ENCODE peak calls at places on chromosomes 5 and 9, in six cellular contexts. One of them, this sample, is unnamed.
A peak's percentile ranks its signal among the peaks of the same experiment; 100 is the strongest.

GRCh38 chr5:67160985-67161384 is 35.6 kb downstream of the CD180 start:
- DNase-seq in IMR-90: peak; percentile 57
- DNase-seq in right atrium auricular region: no peak
- DNase-seq in substantia nigra: no peak
- DNase-seq in endodermal cell: no peak
- DNase-seq in aorta: no peak
- DNase-seq in this sample: no peak

GRCh38 chr5:149409268-149409948 is 30.3 kb upstream of the IL17B start:
- DNase-seq in IMR-90: no peak
- DNase-seq in right atrium auricular region: no peak
- DNase-seq in substantia nigra: no peak
- DNase-seq in endodermal cell: peak; percentile 83
- DNase-seq in aorta: peak; percentile 48
- DNase-seq in this sample: peak; percentile 62

GRCh38 chr9:86575137-86575536 is 220.9 kb upstream of the TUT7 start:
- DNase-seq in IMR-90: no peak
- DNase-seq in right atrium auricular region: no peak
- DNase-seq in substantia nigra: no peak
- DNase-seq in endodermal cell: no peak
- DNase-seq in aorta: no peak
- DNase-seq in this sample: no peak

GRCh38 chr5:143699121-143699520 is 112.8 kb upstream of the HMHB1 start:
- DNase-seq in IMR-90: no peak
- DNase-seq in right atrium auricular region: no peak
- DNase-seq in substantia nigra: no peak
- DNase-seq in endodermal cell: no peak
- DNase-seq in aorta: no peak
- DNase-seq in this sample: no peak

GRCh38 chr9:127926961-127927456 is 3.6 kb downstream of the PIP5KL1 start:
- DNase-seq in IMR-90: no peak
- DNase-seq in right atrium auricular region: no peak
- DNase-seq in substantia nigra: no peak
- DNase-seq in endodermal cell: no peak
- DNase-seq in aorta: no peak
- DNase-seq in this sample: no peak

GRCh38 chr9:92181296-92181695 is 66.1 kb upstream of the SPTLC1 start:
- DNase-seq in IMR-90: no peak
- DNase-seq in right atrium auricular region: no peak
- DNase-seq in substantia nigra: no peak
- DNase-seq in endodermal cell: no peak
- DNase-seq in aorta: no peak
- DNase-seq in this sample: no peak

GRCh38 chr9:104743377-104743985 is 4.0 kb upstream of the NIPSNAP3A start:
- DNase-seq in IMR-90: peak; percentile 73
- DNase-seq in right atrium auricular region: no peak
- DNase-seq in substantia nigra: peak; percentile 3
- DNase-seq in endodermal cell: peak; percentile 58
- DNase-seq in aorta: no peak
- DNase-seq in this sample: no peak

GRCh38 chr9:78354324-78354973 is 57.5 kb downstream of the PSAT1 start:
- DNase-seq in IMR-90: no peak
- DNase-seq in right atrium auricular region: no peak
- DNase-seq in substantia nigra: no peak
- DNase-seq in endodermal cell: no peak
- DNase-seq in aorta: no peak
- DNase-seq in this sample: no peak

GRCh38 chr9:131773911-131774379 is 34.1 kb upstream of the RAPGEF1 start:
- DNase-seq in IMR-90: peak; percentile 65
- DNase-seq in right atrium auricular region: no peak
- DNase-seq in substantia nigra: peak; percentile 18
- DNase-seq in endodermal cell: peak; percentile 88
- DNase-seq in aorta: peak; percentile 55
- DNase-seq in this sample: no peak

GRCh38 chr5:88769165-88769564 is 113.8 kb downstream of the MEF2C start:
- DNase-seq in IMR-90: peak; percentile 10
- DNase-seq in right atrium auricular region: no peak
- DNase-seq in substantia nigra: no peak
- DNase-seq in endodermal cell: no peak
- DNase-seq in aorta: peak; percentile 65
- DNase-seq in this sample: no peak

GRCh38 chr5:73942783-73943182 is 316.8 kb downstream of the ARHGEF28 start:
- DNase-seq in IMR-90: no peak
- DNase-seq in right atrium auricular region: no peak
- DNase-seq in substantia nigra: no peak
- DNase-seq in endodermal cell: no peak
- DNase-seq in aorta: no peak
- DNase-seq in this sample: no peak

GRCh38 chr9:22078081-22078480 is 69.0 kb upstream of the CDKN2B start:
- DNase-seq in IMR-90: no peak
- DNase-seq in right atrium auricular region: no peak
- DNase-seq in substantia nigra: no peak
- DNase-seq in endodermal cell: no peak
- DNase-seq in aorta: no peak
- DNase-seq in this sample: no peak

GRCh38 chr9:105132006-105132405 is 112.4 kb upstream of the SLC44A1 start:
- DNase-seq in IMR-90: no peak
- DNase-seq in right atrium auricular region: no peak
- DNase-seq in substantia nigra: no peak
- DNase-seq in endodermal cell: no peak
- DNase-seq in aorta: no peak
- DNase-seq in this sample: no peak

DNA sequence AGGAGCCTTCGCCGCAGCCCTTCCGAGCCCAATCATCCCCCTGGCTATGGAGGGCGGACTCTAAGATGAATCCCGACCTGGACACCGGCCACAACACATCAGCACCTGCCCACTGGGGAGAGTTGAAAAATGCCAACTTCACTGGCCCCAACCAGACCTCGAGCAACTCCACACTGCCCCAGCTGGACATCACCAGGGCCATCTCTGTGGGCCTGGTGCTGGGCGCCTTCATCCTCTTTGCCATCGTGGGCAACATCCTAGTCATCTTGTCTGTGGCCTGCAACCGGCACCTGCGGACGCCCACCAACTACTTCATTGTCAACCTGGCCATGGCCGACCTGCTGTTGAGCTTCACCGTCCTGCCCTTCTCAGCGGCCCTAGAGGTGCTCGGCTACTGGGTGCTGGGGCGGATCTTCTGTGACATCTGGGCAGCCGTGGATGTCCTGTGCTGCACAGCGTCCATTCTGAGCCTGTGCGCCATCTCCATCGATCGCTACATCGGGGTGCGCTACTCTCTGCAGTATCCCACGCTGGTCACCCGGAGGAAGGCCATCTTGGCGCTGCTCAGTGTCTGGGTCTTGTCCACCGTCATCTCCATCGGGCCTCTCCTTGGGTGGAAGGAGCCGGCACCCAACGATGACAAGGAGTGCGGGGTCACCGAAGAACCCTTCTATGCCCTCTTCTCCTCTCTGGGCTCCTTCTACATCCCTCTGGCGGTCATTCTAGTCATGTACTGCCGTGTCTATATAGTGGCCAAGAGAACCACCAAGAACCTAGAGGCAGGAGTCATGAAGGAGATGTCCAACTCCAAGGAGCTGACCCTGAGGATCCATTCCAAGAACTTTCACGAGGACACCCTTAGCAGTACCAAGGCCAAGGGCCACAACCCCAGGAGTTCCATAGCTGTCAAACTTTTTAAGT is 819 bp downstream of the ADRA1B start:
- DNase-seq in IMR-90: no peak
- DNase-seq in right atrium auricular region: no peak
- DNase-seq in substantia nigra: no peak
- DNase-seq in endodermal cell: no peak
- DNase-seq in aorta: no peak
- DNase-seq in this sample: no peak
- H3K27ac ChIP-seq in IMR-90: no peak overlapping the region
- H3K27ac ChIP-seq in right atrium auricular region: peak overlapping the region; percentile 75
- H3K27ac ChIP-seq in substantia nigra: no peak overlapping the region
- H3K27ac ChIP-seq in endodermal cell: no peak overlapping the region
- H3K27ac ChIP-seq in aorta: peak overlapping the region; percentile 24
- H3K27ac ChIP-seq in this sample: peak overlapping the region; percentile 90

GRCh38 chr5:119322312-119322947 is 33.4 kb upstream of the TNFAIP8 start:
- DNase-seq in IMR-90: no peak
- DNase-seq in right atrium auricular region: no peak
- DNase-seq in substantia nigra: no peak
- DNase-seq in endodermal cell: no peak
- DNase-seq in aorta: no peak
- DNase-seq in this sample: no peak

GRCh38 chr5:119324842-119325241 is 31.0 kb upstream of the TNFAIP8 start:
- DNase-seq in IMR-90: no peak
- DNase-seq in right atrium auricular region: no peak
- DNase-seq in substantia nigra: no peak
- DNase-seq in endodermal cell: no peak
- DNase-seq in aorta: no peak
- DNase-seq in this sample: no peak

GRCh38 chr5:119322948-119323629 is 32.7 kb upstream of the TNFAIP8 start:
- DNase-seq in IMR-90: peak; percentile 52
- DNase-seq in right atrium auricular region: no peak
- DNase-seq in substantia nigra: no peak
- DNase-seq in endodermal cell: no peak
- DNase-seq in aorta: no peak
- DNase-seq in this sample: no peak

GRCh38 chr5:119321569-119322311 is 34.1 kb upstream of the TNFAIP8 start:
- DNase-seq in IMR-90: no peak
- DNase-seq in right atrium auricular region: no peak
- DNase-seq in substantia nigra: no peak
- DNase-seq in endodermal cell: no peak
- DNase-seq in aorta: no peak
- DNase-seq in this sample: no peak

GRCh38 chr5:119323630-119324000 is 32.2 kb upstream of the TNFAIP8 start:
- DNase-seq in IMR-90: peak; percentile 61
- DNase-seq in right atrium auricular region: no peak
- DNase-seq in substantia nigra: no peak
- DNase-seq in endodermal cell: no peak
- DNase-seq in aorta: no peak
- DNase-seq in this sample: no peak
- H3K27ac ChIP-seq in IMR-90: peak overlapping the region; percentile 87
- H3K27ac ChIP-seq in right atrium auricular region: peak overlapping the region; percentile 10
- H3K27ac ChIP-seq in substantia nigra: no peak overlapping the region
- H3K27ac ChIP-seq in endodermal cell: no peak overlapping the region
- H3K27ac ChIP-seq in aorta: peak overlapping the region; percentile 47
- H3K27ac ChIP-seq in this sample: peak overlapping the region; percentile 81

GRCh38 chr9:121636411-121636865 is 15.0 kb upstream of the DAB2IP start:
- DNase-seq in IMR-90: peak; percentile 46
- DNase-seq in right atrium auricular region: no peak
- DNase-seq in substantia nigra: peak; percentile 32
- DNase-seq in endodermal cell: no peak
- DNase-seq in aorta: peak; percentile 62
- DNase-seq in this sample: no peak
- H3K27ac ChIP-seq in IMR-90: no peak overlapping the region
- H3K27ac ChIP-seq in right atrium auricular region: peak overlapping the region; percentile 0
- H3K27ac ChIP-seq in substantia nigra: peak overlapping the region; percentile 84
- H3K27ac ChIP-seq in endodermal cell: peak overlapping the region; percentile 55
- H3K27ac ChIP-seq in aorta: no peak overlapping the region
- H3K27ac ChIP-seq in this sample: no peak overlapping the region

DNA sequence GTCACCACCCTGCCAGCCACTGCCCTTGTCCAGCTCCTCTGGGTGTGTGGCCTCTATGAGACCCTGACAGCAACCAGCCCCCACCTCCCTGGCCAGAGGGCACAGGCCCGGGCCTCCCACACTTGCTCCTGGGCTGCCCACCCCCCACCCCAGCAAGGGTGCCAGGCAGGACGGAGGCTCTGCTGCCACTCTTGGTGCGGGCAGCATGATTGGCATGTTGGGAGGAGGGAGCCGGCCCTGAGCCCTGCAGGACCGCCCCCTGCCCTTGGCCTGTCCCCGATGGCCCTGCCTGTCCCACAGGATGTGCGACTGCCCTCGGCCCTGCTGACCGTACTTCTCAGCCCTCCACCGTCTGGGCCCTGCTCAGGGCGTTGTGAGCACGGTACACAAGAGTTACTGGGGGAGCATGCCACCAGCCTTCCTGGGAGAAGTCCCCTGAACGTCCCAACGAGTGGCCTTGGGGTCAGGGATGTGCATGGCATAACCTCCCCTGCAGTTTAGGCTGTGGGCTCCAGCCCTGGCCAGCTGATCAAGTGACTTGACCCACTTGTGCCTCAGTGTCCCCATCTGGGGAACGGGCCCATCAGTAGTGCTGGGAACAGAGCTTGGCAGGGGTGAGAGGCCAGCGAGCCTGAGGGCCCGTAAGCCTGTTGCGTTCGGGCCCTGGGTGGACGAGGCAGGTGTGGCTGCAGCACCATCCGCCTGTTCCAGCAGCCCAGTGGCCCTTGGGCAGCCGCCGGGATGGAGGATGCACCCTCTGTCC is 16.0 kb downstream of the GPSM1 start:
- DNase-seq in IMR-90: no peak
- DNase-seq in right atrium auricular region: no peak
- DNase-seq in substantia nigra: peak; percentile 35
- DNase-seq in endodermal cell: no peak
- DNase-seq in aorta: no peak
- DNase-seq in this sample: no peak
- H3K27ac ChIP-seq in IMR-90: peak overlapping the region; percentile 4
- H3K27ac ChIP-seq in right atrium auricular region: peak overlapping the region; percentile 89
- H3K27ac ChIP-seq in substantia nigra: peak overlapping the region; percentile 49
- H3K27ac ChIP-seq in endodermal cell: peak overlapping the region; percentile 94
- H3K27ac ChIP-seq in aorta: no peak overlapping the region
- H3K27ac ChIP-seq in this sample: peak overlapping the region; percentile 76

GRCh38 chr5:150498501-150498900 is 9.4 kb upstream of the NDST1 start:
- DNase-seq in IMR-90: no peak
- DNase-seq in right atrium auricular region: no peak
- DNase-seq in substantia nigra: peak; percentile 41
- DNase-seq in endodermal cell: peak; percentile 63
- DNase-seq in aorta: no peak
- DNase-seq in this sample: no peak

GRCh38 chr5:150496534-150496933 is 11.4 kb upstream of the NDST1 start:
- DNase-seq in IMR-90: no peak
- DNase-seq in right atrium auricular region: no peak
- DNase-seq in substantia nigra: no peak
- DNase-seq in endodermal cell: no peak
- DNase-seq in aorta: no peak
- DNase-seq in this sample: no peak

GRCh38 chr5:150496098-150496497 is 11.8 kb upstream of the NDST1 start:
- DNase-seq in IMR-90: no peak
- DNase-seq in right atrium auricular region: no peak
- DNase-seq in substantia nigra: no peak
- DNase-seq in endodermal cell: no peak
- DNase-seq in aorta: no peak
- DNase-seq in this sample: no peak

GRCh38 chr5:150497989-150498317 is 10.0 kb upstream of the NDST1 start:
- DNase-seq in IMR-90: no peak
- DNase-seq in right atrium auricular region: no peak
- DNase-seq in substantia nigra: no peak
- DNase-seq in endodermal cell: no peak
- DNase-seq in aorta: no peak
- DNase-seq in this sample: no peak

DNA sequence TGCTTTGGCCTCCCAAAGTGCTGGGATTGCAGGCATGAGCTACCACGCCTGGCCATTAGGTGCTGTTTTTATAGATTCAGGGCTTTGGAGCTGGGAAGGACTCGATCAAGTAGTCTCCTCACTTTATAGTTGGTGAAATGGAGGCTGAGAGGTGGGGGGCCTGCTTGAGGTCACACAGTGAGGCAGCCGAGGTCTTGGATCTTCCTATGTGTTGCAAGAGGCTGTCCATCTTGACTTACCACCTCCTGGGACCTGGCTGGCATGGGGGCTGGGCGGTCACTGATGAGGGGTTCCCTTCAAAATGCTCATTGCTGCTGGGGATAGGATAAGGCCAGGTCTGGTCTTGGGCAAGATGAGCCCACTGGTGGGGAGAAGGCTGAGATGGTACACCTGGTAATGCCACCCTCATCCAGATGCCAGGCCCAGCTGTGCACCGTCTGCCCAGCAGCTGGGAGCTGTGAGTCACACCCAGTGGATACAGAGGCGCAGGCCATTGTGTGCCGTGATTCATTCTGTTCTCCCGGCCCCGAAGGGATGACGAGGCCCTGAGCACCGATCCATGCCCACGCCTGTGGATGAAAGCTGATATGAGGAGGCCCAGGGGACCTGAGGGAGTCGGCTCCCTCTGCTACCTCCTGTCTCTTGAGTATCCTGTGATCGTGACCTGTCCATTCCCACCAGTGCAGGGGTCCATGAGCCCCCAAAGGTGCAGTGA is 10.5 kb upstream of the NDST1 start:
- DNase-seq in IMR-90: peak; percentile 96
- DNase-seq in right atrium auricular region: peak; percentile 91
- DNase-seq in substantia nigra: peak; percentile 79
- DNase-seq in endodermal cell: no peak
- DNase-seq in aorta: peak; percentile 86
- DNase-seq in this sample: peak; percentile 95
- H3K27ac ChIP-seq in IMR-90: peak overlapping the region; percentile 66
- H3K27ac ChIP-seq in right atrium auricular region: peak overlapping the region; percentile 72
- H3K27ac ChIP-seq in substantia nigra: peak overlapping the region; percentile 99
- H3K27ac ChIP-seq in endodermal cell: peak overlapping the region; percentile 7
- H3K27ac ChIP-seq in aorta: peak overlapping the region; percentile 20
- H3K27ac ChIP-seq in this sample: peak overlapping the region; percentile 58

This sample was measured in coronary artery.